ENCODE peak calls at places on chromosomes 4 and X, in seven cellular contexts. L, Q, Z, T, W, X and H are unnamed samples. For H3K4me1, the result is how much of the 10 kb centered on the place peaks cover.

GRCh38 chr4:147334478-147334877 is 146.4 kb upstream of the EDNRA start:
- DNase-seq in X (no peak), L (no peak), Z (peak), T (no peak), Q (no peak), W (no peak), H (no peak)

GRCh38 chr4:25088342-25088952 is 57.7 kb upstream of the LGI2 start:
- DNase-seq in T (no peak), L (no peak), W (no peak), Q (peak), X (no peak), Z (no peak), H (no peak)

GRCh38 chr4:72295966-72296557 is 264.3 kb downstream of the NPFFR2 start:
- DNase-seq in Z (peak), W (no peak), L (no peak), X (no peak), T (no peak), Q (no peak), H (no peak)

GRCh38 chr4:145939241-145939640 is 618 bp upstream of the ZNF827 start:
- DNase-seq in L (no peak), Z (peak), Q (no peak), W (no peak), X (no peak), T (no peak), H (no peak)

GRCh38 chr4:89703831-89704230 is 133.1 kb downstream of the SNCA start:
- DNase-seq in T (no peak), W (no peak), L (no peak), Q (no peak), Z (no peak), X (no peak), H (no peak)

GRCh38 chr4:53629296-53629695 is 38.0 kb upstream of the LNX1 start:
- DNase-seq in Z (no peak), Q (no peak), X (no peak), L (no peak), W (no peak), T (no peak), H (no peak)

GRCh38 chr4:24764305-24764704 is 31.1 kb upstream of the SOD3 start:
- DNase-seq in X (no peak), Z (no peak), L (no peak), T (no peak), W (no peak), Q (no peak), H (no peak)

GRCh38 chrX:49754238-49754857 is 58.6 kb upstream of the PAGE1 start:
- DNase-seq in X (no peak), L (peak), Z (peak), Q (no peak), T (peak), W (peak), H (peak)

GRCh38 chr4:39470402-39470801 is 11.5 kb downstream of the LIAS start:
- DNase-seq in Q (no peak), T (no peak), L (no peak), W (no peak), X (no peak), Z (no peak), H (no peak)

GRCh38 chr4:7155611-7156071 is 36.7 kb upstream of the SORCS2 start:
- DNase-seq in T (peak), Q (no peak), L (peak), Z (peak), W (no peak), X (peak), H (peak)

GRCh38 chr4:121873604-121874003 is 3.3 kb upstream of the BBS7 start:
- DNase-seq in T (no peak), Q (no peak), L (no peak), W (no peak), X (no peak), Z (no peak), H (no peak)

GRCh38 chr4:17232575-17233253 is 279.2 kb downstream of the QDPR start:
- DNase-seq in L (no peak), Q (no peak), W (no peak), Z (peak), T (peak), X (no peak), H (peak)

GRCh38 chrX:6981718-6982406 is 165.7 kb upstream of the STS start:
- DNase-seq in Z (no peak), Q (no peak), L (no peak), X (no peak), T (no peak), W (no peak), H (no peak)

GRCh38 chr4:95181446-95182306 is 367.1 kb downstream of the UNC5C start:
- DNase-seq in T (peak), Z (peak), L (no peak), W (no peak), Q (peak), X (no peak), H (no peak)

GRCh38 chrX:107204063-107204605 is 2.1 kb downstream of the NUP62CL start:
- DNase-seq in X (no peak), W (no peak), Q (no peak), L (peak), T (no peak), Z (no peak), H (no peak)

GRCh38 chrX:13373027-13373806 is 53.4 kb upstream of the ATXN3L start:
- DNase-seq in X (no peak), Q (no peak), T (no peak), W (no peak), Z (no peak), L (no peak), H (no peak)

GRCh38 chr4:78569291-78569821 is 17.8 kb downstream of the ANXA3 start:
- DNase-seq in Q (no peak), T (no peak), Z (peak), W (no peak), X (no peak), L (no peak), H (no peak)

GRCh38 chrX:39020051-39020669 is 218.9 kb downstream of the MID1IP1 start:
- DNase-seq in L (no peak), T (no peak), X (no peak), W (no peak), Z (no peak), Q (no peak), H (no peak)

GRCh38 chr4:73068496-73069337 is 799 bp downstream of the COX18 start:
- DNase-seq in Q (no peak), Z (peak), X (no peak), W (no peak), L (peak), T (no peak), H (no peak)

GRCh38 chr4:5435201-5435600 is 273.2 kb downstream of the EVC2 start:
- DNase-seq in X (no peak), W (no peak), Z (no peak), L (no peak), T (no peak), Q (no peak), H (no peak)

GRCh38 chrX:11269006-11269405 is 24.2 kb upstream of the AMELX start:
- DNase-seq in L (no peak), Q (no peak), T (no peak), Z (no peak), X (no peak), W (no peak), H (no peak)

GRCh38 chr4:180060159-180060889 is 2182.9 kb upstream of the TENM3 start:
- DNase-seq in X (no peak), Q (no peak), Z (no peak), W (no peak), T (no peak), L (no peak), H (no peak)

GRCh38 chr4:148225639-148226038 is 216.6 kb downstream of the NR3C2 start:
- DNase-seq in Z (peak), Q (no peak), L (no peak), W (no peak), T (no peak), X (no peak), H (no peak)

GRCh38 chrX:30657542-30658238 is 4.5 kb downstream of the GK start:
- DNase-seq in Q (no peak), L (no peak), Z (no peak), W (no peak), X (no peak), T (no peak), H (no peak)

GRCh38 chrX:30663317-30663716 is 10.1 kb downstream of the GK start:
- DNase-seq in T (no peak), W (no peak), L (no peak), X (no peak), Q (no peak), Z (no peak), H (no peak)

GRCh38 chrX:30654989-30655607 is 1.9 kb downstream of the GK start:
- DNase-seq in W (no peak), Z (no peak), X (no peak), T (no peak), L (no peak), Q (no peak), H (no peak)

GRCh38 chrX:30661228-30661627 is 8.0 kb downstream of the GK start:
- DNase-seq in W (no peak), Z (no peak), L (no peak), T (no peak), X (no peak), Q (no peak), H (no peak)

GRCh38 chrX:30659421-30659820 is 6.2 kb downstream of the GK start:
- DNase-seq in Z (peak), Q (no peak), W (no peak), X (no peak), L (no peak), T (no peak), H (no peak)
- TF ChIP-seq POLR2A in Z (no peak), Q (peak), W (peak), X (no peak), L (no peak), T (no peak), H (no peak)

GRCh38 chr4:142404191-142404611 is 441.9 kb downstream of the INPP4B start:
- DNase-seq in Q (no peak), X (peak), W (no peak), T (peak), L (no peak), Z (peak), H (no peak)

GRCh38 chr4:142406917-142407501 is 439.1 kb downstream of the INPP4B start:
- DNase-seq in L (no peak), T (no peak), W (no peak), Q (no peak), X (no peak), Z (no peak), H (no peak)

GRCh38 chr4:142405021-142405991 is 440.8 kb downstream of the INPP4B start:
- DNase-seq in Z (peak), Q (no peak), X (peak), T (peak), L (peak), W (peak), H (peak)

GRCh38 chr4:142407569-142407968 is 438.5 kb downstream of the INPP4B start:
- DNase-seq in W (no peak), Z (no peak), T (no peak), L (no peak), X (no peak), Q (no peak), H (no peak)

DNA sequence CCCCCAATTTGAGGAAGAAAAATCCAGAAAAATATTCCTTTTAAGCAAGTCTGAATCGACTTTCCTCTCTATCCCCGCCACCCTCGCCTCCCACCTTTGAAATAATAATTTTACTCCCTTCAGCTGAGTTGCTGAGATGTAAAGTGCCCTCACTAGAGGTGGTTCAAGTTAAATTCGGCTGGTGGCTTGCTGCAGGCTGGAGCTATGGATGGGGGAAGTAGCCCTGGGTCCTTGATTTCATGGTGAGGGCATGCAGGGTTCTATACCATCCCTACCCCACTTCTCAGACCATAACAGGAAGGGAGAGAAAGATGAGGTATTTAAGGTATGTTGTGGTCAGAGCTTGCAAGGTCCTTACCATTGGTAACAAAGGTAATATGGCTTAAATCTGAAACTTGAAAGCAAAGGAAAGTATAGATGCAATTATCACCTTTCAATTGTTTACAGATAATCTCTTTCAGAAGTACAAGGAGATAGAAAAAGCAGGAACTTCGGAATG is 440.0 kb downstream of the INPP4B start:
- DNase-seq in Q (no peak), Z (no peak), T (no peak), L (no peak), X (no peak), W (no peak), H (no peak)
- H3K4me1 ChIP-seq in Q (under half), Z (under half), T (under half), L (under half), X (under half), W (under half), H (under half)

DNA sequence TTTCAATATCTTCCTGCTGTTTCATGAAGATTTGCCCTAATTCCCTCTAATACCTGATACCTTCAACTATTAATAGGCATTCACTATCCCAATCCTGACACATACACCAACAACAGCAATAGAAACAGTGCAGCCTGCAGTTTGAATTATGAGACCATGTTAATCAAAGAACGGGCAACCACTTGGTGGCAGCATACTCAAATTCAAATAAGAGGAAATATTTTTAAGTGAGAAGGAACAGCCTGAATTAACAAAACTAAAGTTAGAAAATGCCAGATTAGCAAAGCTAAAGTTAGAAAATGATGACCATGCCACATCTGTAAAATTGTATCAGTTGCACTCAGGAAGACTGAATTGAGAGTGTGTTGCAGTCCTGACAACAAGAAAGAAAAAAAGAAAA is 204.9 kb downstream of the SMARCA1 start:
- DNase-seq in W (no peak), Q (no peak), X (no peak), T (peak), L (no peak), Z (peak), H (no peak)
- H3K27ac ChIP-seq in W (no peak), Q (no peak), X (no peak), T (no peak), L (no peak), Z (no peak), H (no peak)

GRCh38 chrX:110402855-110403230 is 44.2 kb downstream of the RTL9 start:
- DNase-seq in Q (no peak), L (no peak), Z (no peak), W (no peak), X (no peak), T (no peak), H (no peak)
- TF ChIP-seq POLR2A in Q (no peak), L (no peak), Z (no peak), W (no peak), X (no peak), T (no peak), H (no peak)

GRCh38 chrX:18542131-18542530 is 116.7 kb downstream of the CDKL5 start:
- DNase-seq in Z (no peak), T (no peak), L (no peak), Q (no peak), W (no peak), X (no peak), H (no peak)
- H3K4me1 ChIP-seq in Z (under half), T (under half), L (under half), Q (under half), W (under half), X (under half), H (under half)

DNA sequence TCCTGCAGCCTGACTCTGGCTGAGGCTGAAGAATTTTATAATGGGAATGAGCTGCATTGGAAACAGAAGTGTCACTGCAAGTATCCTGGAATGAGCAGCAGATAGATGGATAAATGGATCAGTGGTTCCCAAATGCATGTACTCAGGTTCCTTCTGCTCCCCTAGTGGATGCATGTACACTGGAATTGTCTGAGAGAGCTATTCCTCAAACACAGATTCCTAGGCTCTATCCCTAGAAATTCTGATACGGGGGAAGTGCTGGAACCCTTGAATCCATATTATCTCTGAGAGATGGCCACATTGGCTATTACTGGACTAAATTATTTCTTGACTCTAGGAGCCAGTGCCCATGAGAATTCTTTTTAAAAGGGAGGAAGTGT is 64.8 kb downstream of the TMEM131L start:
- DNase-seq in Z (no peak), L (no peak), T (no peak), W (no peak), Q (no peak), X (no peak), H (no peak)
- H3K27ac ChIP-seq in Z (no peak), L (peak), T (no peak), W (peak), Q (peak), X (no peak), H (no peak)